ENCODE peak calls at places on chromosome 4, in seven cellular contexts. X, V, Q, E, T, F and J are unnamed samples.

GRCh38 chr4:174394915-174395314 is 111.2 kb downstream of the CEP44 start:
- DNase-seq in X (no peak), V (no peak), Q (no peak), E (no peak), T (no peak), F (no peak), J (no peak)

GRCh38 chr4:39125600-39125985 is 56.7 kb upstream of the WDR19 start:
- DNase-seq in X (no peak), V (no peak), Q (no peak), E (no peak), T (no peak), F (no peak), J (no peak)

GRCh38 chr4:25810016-25810415 is 52.8 kb downstream of the SEL1L3 start:
- DNase-seq in X (no peak), V (no peak), Q (no peak), E (peak), T (no peak), F (no peak), J (no peak)

GRCh38 chr4:64777286-64777685 is 368.0 kb upstream of the TECRL start:
- DNase-seq in X (no peak), V (no peak), Q (no peak), E (no peak), T (no peak), F (no peak), J (no peak)

GRCh38 chr4:19309365-19309764 is 942.3 kb upstream of the SLIT2 start:
- DNase-seq in X (no peak), V (no peak), Q (peak), E (no peak), T (no peak), F (no peak), J (no peak)

GRCh38 chr4:80128941-80129340 is 55.9 kb upstream of the ANTXR2 start:
- DNase-seq in X (no peak), V (no peak), Q (no peak), E (no peak), T (no peak), F (no peak), J (no peak)

GRCh38 chr4:4734425-4734824 is 125.0 kb upstream of the MSX1 start:
- DNase-seq in X (no peak), V (no peak), Q (no peak), E (peak), T (no peak), F (no peak), J (no peak)

GRCh38 chr4:99998062-99998880 is 48.2 kb upstream of the H2AZ1 start:
- DNase-seq in X (no peak), V (peak), Q (peak), E (no peak), T (no peak), F (no peak), J (no peak)

GRCh38 chr4:82423245-82424054 is 6.8 kb downstream of the HNRNPDL start:
- DNase-seq in X (no peak), V (no peak), Q (no peak), E (no peak), T (no peak), F (no peak), J (no peak)

GRCh38 chr4:94507708-94508107 is 56.0 kb downstream of the PDLIM5 start:
- DNase-seq in X (peak), V (no peak), Q (peak), E (no peak), T (no peak), F (no peak), J (no peak)

GRCh38 chr4:107835409-107835808 is 10.7 kb downstream of the SGMS2 start:
- DNase-seq in X (no peak), V (no peak), Q (no peak), E (no peak), T (no peak), F (no peak), J (no peak)

GRCh38 chr4:4524364-4524763 is 17.5 kb downstream of the STX18 start:
- DNase-seq in X (peak), V (no peak), Q (peak), E (no peak), T (peak), F (no peak), J (no peak)

GRCh38 chr4:8039290-8039689 is 99.6 kb upstream of the AFAP1 start:
- DNase-seq in X (no peak), V (peak), Q (no peak), E (no peak), T (no peak), F (no peak), J (no peak)

GRCh38 chr4:42302348-42302747 is 94.9 kb upstream of the SHISA3 start:
- DNase-seq in X (peak), V (peak), Q (peak), E (no peak), T (no peak), F (no peak), J (no peak)

GRCh38 chr4:156751486-156751885 is 220.1 kb downstream of the PDGFC start:
- DNase-seq in X (no peak), V (no peak), Q (no peak), E (no peak), T (no peak), F (no peak), J (no peak)

GRCh38 chr4:110610940-110611785 is 11.7 kb downstream of the PITX2 start:
- DNase-seq in X (no peak), V (no peak), Q (no peak), E (no peak), T (no peak), F (no peak), J (no peak)

GRCh38 chr4:150903603-150904002 is 111.5 kb downstream of the LRBA start:
- DNase-seq in X (no peak), V (no peak), Q (no peak), E (no peak), T (no peak), F (no peak), J (no peak)

GRCh38 chr4:13921805-13922204 is 294.3 kb upstream of the BOD1L1 start:
- DNase-seq in X (no peak), V (no peak), Q (no peak), E (no peak), T (no peak), F (no peak), J (no peak)

GRCh38 chr4:80202784-80203553 is 5.7 kb downstream of the PRDM8 start:
- DNase-seq in X (peak), V (no peak), Q (peak), E (peak), T (peak), F (no peak), J (peak)

GRCh38 chr4:15914736-15915135 is 23.8 kb downstream of the FGFBP1 start:
- DNase-seq in X (no peak), V (no peak), Q (no peak), E (no peak), T (no peak), F (no peak), J (no peak)

GRCh38 chr4:44760142-44760898 is 34.0 kb upstream of the GNPDA2 start:
- DNase-seq in X (no peak), V (peak), Q (peak), E (no peak), T (no peak), F (no peak), J (no peak)

GRCh38 chr4:180751009-180751408 is 1492.2 kb upstream of the TENM3 start:
- DNase-seq in X (no peak), V (no peak), Q (no peak), E (no peak), T (no peak), F (no peak), J (no peak)

GRCh38 chr4:80492761-80493160 is 157.2 kb downstream of the CFAP299 start:
- DNase-seq in X (peak), V (no peak), Q (no peak), E (no peak), T (no peak), F (peak), J (peak)

GRCh38 chr4:153705743-153706468 is 21.8 kb downstream of the TLR2 start:
- DNase-seq in X (no peak), V (no peak), Q (no peak), E (no peak), T (no peak), F (no peak), J (no peak)

GRCh38 chr4:2924765-2925301 is 38.4 kb downstream of the NOP14 start:
- DNase-seq in X (no peak), V (no peak), Q (no peak), E (peak), T (no peak), F (no peak), J (no peak)

GRCh38 chr4:2961411-2962098 is 1.7 kb downstream of the NOP14 start:
- DNase-seq in X (peak), V (no peak), Q (no peak), E (peak), T (peak), F (no peak), J (no peak)

GRCh38 chr4:128812360-128812958 is 3.0 kb downstream of the JADE1 start:
- DNase-seq in X (no peak), V (peak), Q (peak), E (no peak), T (peak), F (no peak), J (no peak)

GRCh38 chr4:20552004-20552403 is 148.3 kb upstream of the PACRGL start:
- DNase-seq in X (no peak), V (no peak), Q (no peak), E (no peak), T (no peak), F (no peak), J (no peak)

GRCh38 chr4:26032572-26033320 is 118.7 kb downstream of the SMIM20 start:
- DNase-seq in X (no peak), V (no peak), Q (no peak), E (peak), T (no peak), F (no peak), J (no peak)

GRCh38 chr4:93731448-93731847 is 97.1 kb upstream of the ATOH1 start:
- DNase-seq in X (no peak), V (no peak), Q (no peak), E (no peak), T (no peak), F (no peak), J (no peak)

GRCh38 chr4:6332042-6332668 is 62.5 kb downstream of the WFS1 start:
- DNase-seq in X (peak), V (no peak), Q (peak), E (no peak), T (peak), F (no peak), J (no peak)

GRCh38 chr4:7533267-7533666 is 98.5 kb upstream of the PSAPL1 start:
- DNase-seq in X (no peak), V (no peak), Q (no peak), E (no peak), T (no peak), F (no peak), J (no peak)

GRCh38 chr4:68152411-68152810 is 22.7 kb upstream of the TMPRSS11F start:
- DNase-seq in X (no peak), V (no peak), Q (no peak), E (no peak), T (no peak), F (no peak), J (no peak)

GRCh38 chr4:175091649-175092048 is 173.5 kb downstream of the ADAM29 start:
- DNase-seq in X (no peak), V (no peak), Q (no peak), E (no peak), T (no peak), F (no peak), J (no peak)

GRCh38 chr4:41360911-41361830 is 104.4 kb downstream of the UCHL1 start:
- DNase-seq in X (no peak), V (peak), Q (peak), E (peak), T (no peak), F (no peak), J (no peak)

GRCh38 chr4:11765849-11766453 is 337.3 kb upstream of the HS3ST1 start:
- DNase-seq in X (no peak), V (no peak), Q (peak), E (no peak), T (no peak), F (no peak), J (no peak)

GRCh38 chr4:126038492-126039236 is 723.9 kb downstream of the FAT4 start:
- DNase-seq in X (no peak), V (no peak), Q (no peak), E (no peak), T (no peak), F (no peak), J (no peak)

GRCh38 chr4:156998500-156999174 is 27.0 kb upstream of the PDGFC start:
- DNase-seq in X (no peak), V (no peak), Q (no peak), E (no peak), T (no peak), F (no peak), J (no peak)

GRCh38 chr4:89213382-89213701 is 94.3 kb downstream of the GPRIN3 start:
- DNase-seq in X (no peak), V (peak), Q (no peak), E (no peak), T (no peak), F (no peak), J (no peak)

GRCh38 chr4:7432531-7433375 is 2.0 kb downstream of the PSAPL1 start:
- DNase-seq in X (no peak), V (no peak), Q (no peak), E (no peak), T (no peak), F (no peak), J (no peak)